ENCODE peak calls at places on chromosomes 6 and 20, in six cellular contexts. One of them, this sample, is unnamed.

GRCh38 chr6:44254957-44255808 is 2.1 kb downstream of the SLC35B2 start:
- DNase-seq in stimulated activated CD4-positive, alpha-beta T cell treated with anti-CD3 and anti-CD28 coated beads, Interleukin-1b, Interleukin-23, amount 100 ng/mL, for 4 hours: no peak
- DNase-seq in neural crest cell: no peak
- DNase-seq in left ventricle myocardium superior: peak
- DNase-seq in fibroblast of the conjunctiva: no peak
- DNase-seq in non-pigmented ciliary epithelial cell: no peak
- DNase-seq in this sample: no peak

GRCh38 chr6:18725449-18725848 is 338.3 kb downstream of the RNF144B start:
- DNase-seq in stimulated activated CD4-positive, alpha-beta T cell treated with anti-CD3 and anti-CD28 coated beads, Interleukin-1b, Interleukin-23, amount 100 ng/mL, for 4 hours: no peak
- DNase-seq in neural crest cell: no peak
- DNase-seq in left ventricle myocardium superior: no peak
- DNase-seq in fibroblast of the conjunctiva: no peak
- DNase-seq in non-pigmented ciliary epithelial cell: no peak
- DNase-seq in this sample: no peak

GRCh38 chr6:7136859-7137334 is 29.1 kb downstream of the RREB1 start:
- DNase-seq in stimulated activated CD4-positive, alpha-beta T cell treated with anti-CD3 and anti-CD28 coated beads, Interleukin-1b, Interleukin-23, amount 100 ng/mL, for 4 hours: no peak
- DNase-seq in neural crest cell: no peak
- DNase-seq in left ventricle myocardium superior: no peak
- DNase-seq in fibroblast of the conjunctiva: no peak
- DNase-seq in non-pigmented ciliary epithelial cell: no peak
- DNase-seq in this sample: no peak

GRCh38 chr20:54195483-54196472 is 12.1 kb upstream of the PFDN4 start:
- DNase-seq in stimulated activated CD4-positive, alpha-beta T cell treated with anti-CD3 and anti-CD28 coated beads, Interleukin-1b, Interleukin-23, amount 100 ng/mL, for 4 hours: no peak
- DNase-seq in neural crest cell: no peak
- DNase-seq in left ventricle myocardium superior: no peak
- DNase-seq in fibroblast of the conjunctiva: no peak
- DNase-seq in non-pigmented ciliary epithelial cell: no peak
- DNase-seq in this sample: no peak

GRCh38 chr20:11112837-11113236 is 439.0 kb upstream of the JAG1 start:
- DNase-seq in stimulated activated CD4-positive, alpha-beta T cell treated with anti-CD3 and anti-CD28 coated beads, Interleukin-1b, Interleukin-23, amount 100 ng/mL, for 4 hours: no peak
- DNase-seq in neural crest cell: no peak
- DNase-seq in left ventricle myocardium superior: no peak
- DNase-seq in fibroblast of the conjunctiva: no peak
- DNase-seq in non-pigmented ciliary epithelial cell: no peak
- DNase-seq in this sample: no peak

GRCh38 chr6:17884501-17885039 is 102.9 kb downstream of the KIF13A start:
- DNase-seq in stimulated activated CD4-positive, alpha-beta T cell treated with anti-CD3 and anti-CD28 coated beads, Interleukin-1b, Interleukin-23, amount 100 ng/mL, for 4 hours: no peak
- DNase-seq in neural crest cell: no peak
- DNase-seq in left ventricle myocardium superior: no peak
- DNase-seq in fibroblast of the conjunctiva: no peak
- DNase-seq in non-pigmented ciliary epithelial cell: no peak
- DNase-seq in this sample: no peak

GRCh38 chr6:142275146-142276006 is 26.4 kb upstream of the ADGRG6 start:
- DNase-seq in stimulated activated CD4-positive, alpha-beta T cell treated with anti-CD3 and anti-CD28 coated beads, Interleukin-1b, Interleukin-23, amount 100 ng/mL, for 4 hours: no peak
- DNase-seq in neural crest cell: no peak
- DNase-seq in left ventricle myocardium superior: no peak
- DNase-seq in fibroblast of the conjunctiva: no peak
- DNase-seq in non-pigmented ciliary epithelial cell: no peak
- DNase-seq in this sample: no peak

GRCh38 chr6:87645080-87645479 is 55.1 kb downstream of the ORC3 start:
- DNase-seq in stimulated activated CD4-positive, alpha-beta T cell treated with anti-CD3 and anti-CD28 coated beads, Interleukin-1b, Interleukin-23, amount 100 ng/mL, for 4 hours: no peak
- DNase-seq in neural crest cell: no peak
- DNase-seq in left ventricle myocardium superior: no peak
- DNase-seq in fibroblast of the conjunctiva: no peak
- DNase-seq in non-pigmented ciliary epithelial cell: no peak
- DNase-seq in this sample: no peak

GRCh38 chr6:55058682-55059081 is 115.6 kb upstream of the HCRTR2 start:
- DNase-seq in stimulated activated CD4-positive, alpha-beta T cell treated with anti-CD3 and anti-CD28 coated beads, Interleukin-1b, Interleukin-23, amount 100 ng/mL, for 4 hours: no peak
- DNase-seq in neural crest cell: no peak
- DNase-seq in left ventricle myocardium superior: no peak
- DNase-seq in fibroblast of the conjunctiva: no peak
- DNase-seq in non-pigmented ciliary epithelial cell: no peak
- DNase-seq in this sample: no peak

GRCh38 chr6:71408966-71409723 is 120.5 kb downstream of the OGFRL1 start:
- DNase-seq in stimulated activated CD4-positive, alpha-beta T cell treated with anti-CD3 and anti-CD28 coated beads, Interleukin-1b, Interleukin-23, amount 100 ng/mL, for 4 hours: no peak
- DNase-seq in neural crest cell: no peak
- DNase-seq in left ventricle myocardium superior: no peak
- DNase-seq in fibroblast of the conjunctiva: no peak
- DNase-seq in non-pigmented ciliary epithelial cell: no peak
- DNase-seq in this sample: no peak

GRCh38 chr6:139146317-139146726 is 11.4 kb downstream of the HECA start:
- DNase-seq in stimulated activated CD4-positive, alpha-beta T cell treated with anti-CD3 and anti-CD28 coated beads, Interleukin-1b, Interleukin-23, amount 100 ng/mL, for 4 hours: no peak
- DNase-seq in neural crest cell: no peak
- DNase-seq in left ventricle myocardium superior: no peak
- DNase-seq in fibroblast of the conjunctiva: no peak
- DNase-seq in non-pigmented ciliary epithelial cell: no peak
- DNase-seq in this sample: no peak

GRCh38 chr6:139776051-139776450 is 401.6 kb upstream of the CITED2 start:
- DNase-seq in stimulated activated CD4-positive, alpha-beta T cell treated with anti-CD3 and anti-CD28 coated beads, Interleukin-1b, Interleukin-23, amount 100 ng/mL, for 4 hours: no peak
- DNase-seq in neural crest cell: peak
- DNase-seq in left ventricle myocardium superior: no peak
- DNase-seq in fibroblast of the conjunctiva: no peak
- DNase-seq in non-pigmented ciliary epithelial cell: no peak
- DNase-seq in this sample: no peak

GRCh38 chr6:162198925-162199324 is 528.6 kb downstream of the PRKN start:
- DNase-seq in stimulated activated CD4-positive, alpha-beta T cell treated with anti-CD3 and anti-CD28 coated beads, Interleukin-1b, Interleukin-23, amount 100 ng/mL, for 4 hours: no peak
- DNase-seq in neural crest cell: no peak
- DNase-seq in left ventricle myocardium superior: no peak
- DNase-seq in fibroblast of the conjunctiva: no peak
- DNase-seq in non-pigmented ciliary epithelial cell: no peak
- DNase-seq in this sample: no peak

GRCh38 chr6:148874698-148875293 is 128.0 kb downstream of the UST start:
- DNase-seq in stimulated activated CD4-positive, alpha-beta T cell treated with anti-CD3 and anti-CD28 coated beads, Interleukin-1b, Interleukin-23, amount 100 ng/mL, for 4 hours: no peak
- DNase-seq in neural crest cell: no peak
- DNase-seq in left ventricle myocardium superior: peak
- DNase-seq in fibroblast of the conjunctiva: no peak
- DNase-seq in non-pigmented ciliary epithelial cell: no peak
- DNase-seq in this sample: peak

GRCh38 chr6:139882977-139883728 is 508.7 kb upstream of the CITED2 start:
- DNase-seq in stimulated activated CD4-positive, alpha-beta T cell treated with anti-CD3 and anti-CD28 coated beads, Interleukin-1b, Interleukin-23, amount 100 ng/mL, for 4 hours: no peak
- DNase-seq in neural crest cell: no peak
- DNase-seq in left ventricle myocardium superior: no peak
- DNase-seq in fibroblast of the conjunctiva: no peak
- DNase-seq in non-pigmented ciliary epithelial cell: no peak
- DNase-seq in this sample: no peak

GRCh38 chr6:122798099-122798641 is 9.1 kb downstream of the SMPDL3A start:
- DNase-seq in stimulated activated CD4-positive, alpha-beta T cell treated with anti-CD3 and anti-CD28 coated beads, Interleukin-1b, Interleukin-23, amount 100 ng/mL, for 4 hours: no peak
- DNase-seq in neural crest cell: no peak
- DNase-seq in left ventricle myocardium superior: no peak
- DNase-seq in fibroblast of the conjunctiva: no peak
- DNase-seq in non-pigmented ciliary epithelial cell: no peak
- DNase-seq in this sample: no peak

GRCh38 chr6:46254331-46254730 is 83.6 kb upstream of the ENPP5 start:
- DNase-seq in stimulated activated CD4-positive, alpha-beta T cell treated with anti-CD3 and anti-CD28 coated beads, Interleukin-1b, Interleukin-23, amount 100 ng/mL, for 4 hours: no peak
- DNase-seq in neural crest cell: no peak
- DNase-seq in left ventricle myocardium superior: no peak
- DNase-seq in fibroblast of the conjunctiva: no peak
- DNase-seq in non-pigmented ciliary epithelial cell: no peak
- DNase-seq in this sample: no peak

GRCh38 chr20:24102290-24102689 is 113.7 kb upstream of the GGTLC1 start:
- DNase-seq in stimulated activated CD4-positive, alpha-beta T cell treated with anti-CD3 and anti-CD28 coated beads, Interleukin-1b, Interleukin-23, amount 100 ng/mL, for 4 hours: no peak
- DNase-seq in neural crest cell: no peak
- DNase-seq in left ventricle myocardium superior: no peak
- DNase-seq in fibroblast of the conjunctiva: no peak
- DNase-seq in non-pigmented ciliary epithelial cell: no peak
- DNase-seq in this sample: no peak

GRCh38 chr6:134706153-134706552 is 243.7 kb downstream of the ALDH8A1 start:
- DNase-seq in stimulated activated CD4-positive, alpha-beta T cell treated with anti-CD3 and anti-CD28 coated beads, Interleukin-1b, Interleukin-23, amount 100 ng/mL, for 4 hours: no peak
- DNase-seq in neural crest cell: no peak
- DNase-seq in left ventricle myocardium superior: no peak
- DNase-seq in fibroblast of the conjunctiva: no peak
- DNase-seq in non-pigmented ciliary epithelial cell: no peak
- DNase-seq in this sample: no peak

GRCh38 chr6:66687611-66688140 is 980.6 kb upstream of the EYS start:
- DNase-seq in stimulated activated CD4-positive, alpha-beta T cell treated with anti-CD3 and anti-CD28 coated beads, Interleukin-1b, Interleukin-23, amount 100 ng/mL, for 4 hours: no peak
- DNase-seq in neural crest cell: no peak
- DNase-seq in left ventricle myocardium superior: no peak
- DNase-seq in fibroblast of the conjunctiva: no peak
- DNase-seq in non-pigmented ciliary epithelial cell: no peak
- DNase-seq in this sample: no peak

GRCh38 chr6:93424303-93425064 is 5.1 kb upstream of the EPHA7 start:
- DNase-seq in stimulated activated CD4-positive, alpha-beta T cell treated with anti-CD3 and anti-CD28 coated beads, Interleukin-1b, Interleukin-23, amount 100 ng/mL, for 4 hours: no peak
- DNase-seq in neural crest cell: no peak
- DNase-seq in left ventricle myocardium superior: no peak
- DNase-seq in fibroblast of the conjunctiva: no peak
- DNase-seq in non-pigmented ciliary epithelial cell: no peak
- DNase-seq in this sample: no peak

GRCh38 chr6:92687278-92687677 is 732.1 kb downstream of the EPHA7 start:
- DNase-seq in stimulated activated CD4-positive, alpha-beta T cell treated with anti-CD3 and anti-CD28 coated beads, Interleukin-1b, Interleukin-23, amount 100 ng/mL, for 4 hours: no peak
- DNase-seq in neural crest cell: no peak
- DNase-seq in left ventricle myocardium superior: no peak
- DNase-seq in fibroblast of the conjunctiva: no peak
- DNase-seq in non-pigmented ciliary epithelial cell: no peak
- DNase-seq in this sample: no peak

GRCh38 chr6:83518946-83519489 is 6.7 kb downstream of the PRSS35 start:
- DNase-seq in stimulated activated CD4-positive, alpha-beta T cell treated with anti-CD3 and anti-CD28 coated beads, Interleukin-1b, Interleukin-23, amount 100 ng/mL, for 4 hours: no peak
- DNase-seq in neural crest cell: no peak
- DNase-seq in left ventricle myocardium superior: no peak
- DNase-seq in fibroblast of the conjunctiva: peak
- DNase-seq in non-pigmented ciliary epithelial cell: no peak
- DNase-seq in this sample: no peak

GRCh38 chr20:34580588-34580940 is 22.0 kb downstream of the MAP1LC3A start:
- DNase-seq in stimulated activated CD4-positive, alpha-beta T cell treated with anti-CD3 and anti-CD28 coated beads, Interleukin-1b, Interleukin-23, amount 100 ng/mL, for 4 hours: no peak
- DNase-seq in neural crest cell: no peak
- DNase-seq in left ventricle myocardium superior: no peak
- DNase-seq in fibroblast of the conjunctiva: no peak
- DNase-seq in non-pigmented ciliary epithelial cell: no peak
- DNase-seq in this sample: no peak

GRCh38 chr6:149939909-149940672 is 1.7 kb upstream of the ULBP2 start:
- DNase-seq in stimulated activated CD4-positive, alpha-beta T cell treated with anti-CD3 and anti-CD28 coated beads, Interleukin-1b, Interleukin-23, amount 100 ng/mL, for 4 hours: no peak
- DNase-seq in neural crest cell: no peak
- DNase-seq in left ventricle myocardium superior: no peak
- DNase-seq in fibroblast of the conjunctiva: no peak
- DNase-seq in non-pigmented ciliary epithelial cell: no peak
- DNase-seq in this sample: no peak

GRCh38 chr20:63678667-63679465 is 17.6 kb upstream of the TNFRSF6B start:
- DNase-seq in stimulated activated CD4-positive, alpha-beta T cell treated with anti-CD3 and anti-CD28 coated beads, Interleukin-1b, Interleukin-23, amount 100 ng/mL, for 4 hours: no peak
- DNase-seq in neural crest cell: no peak
- DNase-seq in left ventricle myocardium superior: no peak
- DNase-seq in fibroblast of the conjunctiva: no peak
- DNase-seq in non-pigmented ciliary epithelial cell: no peak
- DNase-seq in this sample: no peak

GRCh38 chr6:29726795-29727194 is 3.6 kb downstream of the HLA-F start:
- DNase-seq in stimulated activated CD4-positive, alpha-beta T cell treated with anti-CD3 and anti-CD28 coated beads, Interleukin-1b, Interleukin-23, amount 100 ng/mL, for 4 hours: no peak
- DNase-seq in neural crest cell: no peak
- DNase-seq in left ventricle myocardium superior: no peak
- DNase-seq in fibroblast of the conjunctiva: no peak
- DNase-seq in non-pigmented ciliary epithelial cell: no peak
- DNase-seq in this sample: no peak

GRCh38 chr6:63640062-63640461 is 4.5 kb downstream of the PHF3 start:
- DNase-seq in stimulated activated CD4-positive, alpha-beta T cell treated with anti-CD3 and anti-CD28 coated beads, Interleukin-1b, Interleukin-23, amount 100 ng/mL, for 4 hours: no peak
- DNase-seq in neural crest cell: no peak
- DNase-seq in left ventricle myocardium superior: no peak
- DNase-seq in fibroblast of the conjunctiva: no peak
- DNase-seq in non-pigmented ciliary epithelial cell: peak
- DNase-seq in this sample: no peak

GRCh38 chr6:158660331-158660730 is 10.5 kb downstream of the SYTL3 start:
- DNase-seq in stimulated activated CD4-positive, alpha-beta T cell treated with anti-CD3 and anti-CD28 coated beads, Interleukin-1b, Interleukin-23, amount 100 ng/mL, for 4 hours: no peak
- DNase-seq in neural crest cell: no peak
- DNase-seq in left ventricle myocardium superior: no peak
- DNase-seq in fibroblast of the conjunctiva: no peak
- DNase-seq in non-pigmented ciliary epithelial cell: no peak
- DNase-seq in this sample: no peak

GRCh38 chr6:81744136-81744535 is 8.3 kb downstream of the TENT5A start:
- DNase-seq in stimulated activated CD4-positive, alpha-beta T cell treated with anti-CD3 and anti-CD28 coated beads, Interleukin-1b, Interleukin-23, amount 100 ng/mL, for 4 hours: no peak
- DNase-seq in neural crest cell: no peak
- DNase-seq in left ventricle myocardium superior: no peak
- DNase-seq in fibroblast of the conjunctiva: no peak
- DNase-seq in non-pigmented ciliary epithelial cell: no peak
- DNase-seq in this sample: no peak

GRCh38 chr6:139679516-139680179 is 305.2 kb upstream of the CITED2 start:
- DNase-seq in stimulated activated CD4-positive, alpha-beta T cell treated with anti-CD3 and anti-CD28 coated beads, Interleukin-1b, Interleukin-23, amount 100 ng/mL, for 4 hours: no peak
- DNase-seq in neural crest cell: no peak
- DNase-seq in left ventricle myocardium superior: no peak
- DNase-seq in fibroblast of the conjunctiva: no peak
- DNase-seq in non-pigmented ciliary epithelial cell: peak
- DNase-seq in this sample: no peak

This sample was measured in left ventricle myocardium inferior.